ENCODE peak calls at places on chromosomes 3 and 15, in eight cellular contexts. G, O, W, U, P, B, H and D are unnamed samples.

GRCh38 chr15:39564972-39565665 is 15.8 kb upstream of the THBS1 start:
- DNase-seq in G (no peak), O (no peak), W (no peak), U (no peak), P (no peak), B (no peak), H (no peak), D (no peak)

GRCh38 chr3:5260992-5261501 is 73.5 kb downstream of the EDEM1 start:
- DNase-seq in G (no peak), O (no peak), W (no peak), U (no peak), P (no peak), B (no peak), H (no peak), D (no peak)

GRCh38 chr3:158532099-158532734 is 38.8 kb upstream of the MLF1 start:
- DNase-seq in G (peak), O (peak), W (no peak), U (peak), P (peak), B (no peak), H (peak), D (peak)

GRCh38 chr15:70099966-70100494 is 2.3 kb upstream of the TLE3 start:
- DNase-seq in G (peak), O (no peak), W (no peak), U (no peak), P (no peak), B (no peak), H (no peak), D (peak)

GRCh38 chr3:183315739-183316138 is 62.7 kb downstream of the B3GNT5 start:
- DNase-seq in G (no peak), O (no peak), W (no peak), U (no peak), P (no peak), B (no peak), H (no peak), D (no peak)

GRCh38 chr3:29694783-29695182 is 413.9 kb downstream of the RBMS3 start:
- DNase-seq in G (peak), O (peak), W (no peak), U (peak), P (peak), B (peak), H (peak), D (no peak)

GRCh38 chr15:58070801-58071418 is 5.4 kb upstream of the ALDH1A2 start:
- DNase-seq in G (peak), O (peak), W (peak), U (peak), P (peak), B (peak), H (peak), D (peak)

GRCh38 chr3:155572085-155572484 is 172.8 kb downstream of the PLCH1 start:
- DNase-seq in G (peak), O (no peak), W (no peak), U (no peak), P (no peak), B (no peak), H (no peak), D (no peak)

GRCh38 chr3:108713801-108714200 is 43.4 kb downstream of the RETNLB start:
- DNase-seq in G (no peak), O (no peak), W (no peak), U (no peak), P (no peak), B (no peak), H (no peak), D (peak)